ENCODE peak calls at places on chromosomes 3 and 15, in five cellular contexts. K is body of pancreas; V is CD4-positive, alpha-beta memory T cell; S is A549; W is MM.1S. E is an unnamed sample.

GRCh38 chr3:15726043-15726442 is 71.7 kb downstream of the ANKRD28 start:
- DNase-seq in K (no peak), V (no peak), S (no peak), W (no peak), E (no peak)

GRCh38 chr3:108527827-108528226 is 17.4 kb upstream of the MYH15 start:
- DNase-seq in K (no peak), V (no peak), S (no peak), W (no peak), E (no peak)

GRCh38 chr15:84098604-84099003 is 137.0 kb upstream of the GOLGA6L4 start:
- DNase-seq in K (no peak), V (no peak), S (no peak), W (no peak), E (no peak)

GRCh38 chr3:129657261-129658046 is 51.0 kb upstream of the PLXND1 start:
- DNase-seq in K (no peak), V (no peak), S (no peak), W (no peak), E (no peak)

GRCh38 chr3:146368882-146369523 is 100.4 kb downstream of the PLSCR2 start:
- DNase-seq in K (no peak), V (no peak), S (no peak), W (no peak), E (no peak)

GRCh38 chr15:52558196-52558595 is 10.6 kb downstream of the ARPP19 start:
- DNase-seq in K (no peak), V (no peak), S (no peak), W (no peak), E (no peak)

GRCh38 chr3:148075829-148076716 is 621.6 kb upstream of the AGTR1 start:
- DNase-seq in K (no peak), V (no peak), S (peak; percentile 6), W (peak; percentile 25), E (no peak)

GRCh38 chr15:48800811-48801460 is 9.9 kb downstream of the CEP152 start:
- DNase-seq in K (no peak), V (no peak), S (peak; percentile 3), W (peak; percentile 27), E (no peak)

GRCh38 chr3:192866804-192867203 is 50.9 kb downstream of the MB21D2 start:
- DNase-seq in K (no peak), V (no peak), S (no peak), W (no peak), E (no peak)

GRCh38 chr3:37811625-37812356 is 49.9 kb upstream of the CTDSPL start:
- DNase-seq in K (no peak), V (no peak), S (no peak), W (no peak), E (no peak)

GRCh38 chr15:35876762-35877161 is 330.8 kb upstream of the DPH6 start:
- DNase-seq in K (no peak), V (no peak), S (no peak), W (no peak), E (no peak)

GRCh38 chr15:94041731-94042130 is 189.6 kb upstream of the MCTP2 start:
- DNase-seq in K (no peak), V (no peak), S (no peak), W (no peak), E (no peak)

GRCh38 chr3:38119248-38119544 is 17.7 kb downstream of the ACAA1 start:
- DNase-seq in K (peak; percentile 9), V (no peak), S (no peak), W (no peak), E (no peak)

GRCh38 chr15:61794881-61795280 is 265.4 kb downstream of the VPS13C start:
- DNase-seq in K (no peak), V (no peak), S (no peak), W (no peak), E (no peak)

GRCh38 chr15:66955871-66956585 is 109.4 kb upstream of the SMAD3 start:
- DNase-seq in K (no peak), V (no peak), S (peak; percentile 49), W (no peak), E (no peak)

GRCh38 chr15:79283252-79284048 is 928 bp downstream of the ANKRD34C start:
- DNase-seq in K (peak; percentile 38), V (peak; percentile 7), S (peak; percentile 42), W (peak; percentile 28), E (peak; percentile 12)

GRCh38 chr3:18657858-18658820 is 233.0 kb upstream of the SATB1 start:
- DNase-seq in K (peak; percentile 12), V (no peak), S (no peak), W (no peak), E (peak; percentile 14)

GRCh38 chr3:101262393-101263240 is 57.8 kb downstream of the IMPG2 start:
- DNase-seq in K (no peak), V (no peak), S (no peak), W (peak; percentile 39), E (no peak)

GRCh38 chr3:158808697-158809096 is 6.8 kb downstream of the MFSD1 start:
- DNase-seq in K (no peak), V (no peak), S (no peak), W (peak; percentile 84), E (no peak)

GRCh38 chr3:71063768-71064287 is 519.7 kb downstream of the FOXP1 start:
- DNase-seq in K (peak; percentile 34), V (no peak), S (no peak), W (peak; percentile 65), E (peak; percentile 53)

GRCh38 chr3:73925045-73925444 is 300.3 kb upstream of the PDZRN3 start:
- DNase-seq in K (no peak), V (no peak), S (no peak), W (no peak), E (no peak)

GRCh38 chr3:137761099-137761562 is 3.0 kb upstream of the SOX14 start:
- DNase-seq in K (no peak), V (no peak), S (no peak), W (no peak), E (no peak)

GRCh38 chr3:55484741-55485207 is 2.3 kb downstream of the WNT5A start:
- DNase-seq in K (no peak), V (no peak), S (no peak), W (no peak), E (no peak)

GRCh38 chr15:57517027-57517671 is 74.6 kb upstream of the MYZAP start:
- DNase-seq in K (no peak), V (no peak), S (no peak), W (no peak), E (no peak)
- H3K27ac ChIP-seq in K (no peak overlapping the region), V (no peak overlapping the region), S (no peak overlapping the region), W (no peak overlapping the region), E (no peak overlapping the region)

DNA sequence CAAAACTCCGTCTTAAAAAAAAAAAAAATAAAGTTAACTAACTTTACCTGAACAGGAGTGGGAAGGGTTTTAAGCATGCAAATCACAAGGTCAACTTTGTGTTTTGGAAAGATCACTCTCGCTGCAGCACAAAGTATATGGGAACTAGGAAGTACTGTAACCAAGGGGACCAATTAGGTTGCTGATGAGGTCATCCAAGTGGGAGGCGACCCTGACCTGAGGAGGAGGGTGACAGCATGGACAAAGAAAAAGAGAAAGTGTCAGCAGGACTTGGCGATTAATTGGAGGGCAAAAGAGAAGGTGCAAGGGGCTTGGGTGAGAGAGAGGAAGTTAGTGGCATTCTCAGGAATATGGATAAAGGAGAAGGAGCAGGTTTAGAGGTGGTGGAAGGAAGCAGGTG is 89.5 kb upstream of the ZBED2 start:
- DNase-seq in K (no peak), V (no peak), S (no peak), W (no peak), E (no peak)
- H3K27ac ChIP-seq in K (no peak overlapping the region), V (no peak overlapping the region), S (no peak overlapping the region), W (no peak overlapping the region), E (no peak overlapping the region)

GRCh38 chr3:112389961-112390360 is 57.0 kb downstream of the CD200 start:
- DNase-seq in K (no peak), V (no peak), S (no peak), W (no peak), E (no peak)
- H3K27ac ChIP-seq in K (no peak overlapping the region), V (no peak overlapping the region), S (no peak overlapping the region), W (no peak overlapping the region), E (no peak overlapping the region)

GRCh38 chr3:53046171-53047170 is 598 bp upstream of the SFMBT1 start:
- DNase-seq in K (peak; percentile 54), V (peak; percentile 67), S (peak; percentile 61), W (peak; percentile 82), E (peak; percentile 76)
- H3K27ac ChIP-seq in K (peak overlapping the region; percentile 95), V (peak overlapping the region; percentile 72), S (peak overlapping the region; percentile 100), W (peak overlapping the region; percentile 29), E (peak overlapping the region; percentile 84)

DNA sequence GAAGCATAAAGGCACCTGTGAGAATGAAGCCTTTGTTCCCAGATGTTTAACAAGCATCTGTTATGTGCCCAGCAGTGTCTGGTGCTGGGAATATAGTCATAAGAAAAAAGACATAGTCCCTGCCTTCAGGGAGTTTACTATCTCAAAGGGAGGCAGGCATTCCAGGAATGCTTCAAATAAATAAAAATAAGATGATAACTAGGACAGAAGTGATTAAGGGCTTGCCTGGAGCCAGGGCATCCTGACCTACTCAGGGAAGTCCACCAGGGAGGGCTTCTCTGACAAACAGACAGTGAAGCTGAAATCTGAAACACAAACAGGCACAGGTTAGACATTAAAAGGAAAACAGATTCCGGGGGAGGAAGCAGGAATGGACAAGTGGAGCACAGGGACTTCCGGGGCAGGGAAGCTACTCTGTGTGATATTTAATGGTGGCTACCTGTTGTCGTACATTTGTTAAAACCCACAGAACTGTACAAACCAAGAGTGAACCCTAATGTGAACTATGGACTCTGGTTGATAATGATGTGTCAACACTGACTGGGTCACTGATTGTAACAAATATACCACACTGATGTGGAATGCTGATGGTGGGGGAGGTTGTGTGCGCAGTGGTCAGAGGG is 53.3 kb downstream of the ITGB5 start:
- DNase-seq in K (no peak), V (no peak), S (no peak), W (no peak), E (no peak)
- H3K27ac ChIP-seq in K (peak overlapping the region; percentile 45), V (no peak overlapping the region), S (peak overlapping the region; percentile 93), W (no peak overlapping the region), E (no peak overlapping the region)

GRCh38 chr3:33111581-33111980 is 2.2 kb upstream of the CRTAP start:
- DNase-seq in K (no peak), V (no peak), S (no peak), W (no peak), E (no peak)
- H3K27ac ChIP-seq in K (no peak overlapping the region), V (no peak overlapping the region), S (no peak overlapping the region), W (no peak overlapping the region), E (no peak overlapping the region)

GRCh38 chr3:48422691-48423090 is 7.2 kb downstream of the PLXNB1 start:
- DNase-seq in K (no peak), V (no peak), S (no peak), W (no peak), E (no peak)
- H3K27ac ChIP-seq in K (no peak overlapping the region), V (no peak overlapping the region), S (no peak overlapping the region), W (no peak overlapping the region), E (no peak overlapping the region)

GRCh38 chr3:72761410-72761809 is 86.8 kb downstream of the SHQ1 start:
- DNase-seq in K (no peak), V (no peak), S (no peak), W (no peak), E (no peak)
- H3K27ac ChIP-seq in K (no peak overlapping the region), V (no peak overlapping the region), S (no peak overlapping the region), W (no peak overlapping the region), E (no peak overlapping the region)

E was measured in naive thymus-derived CD4-positive, alpha-beta T cell.